ENCODE peak calls at places on chromosomes 5 and 9, in five cellular contexts. A is foreskin keratinocyte; D is ovary; K is right atrium auricular region; Z is naive thymus-derived CD4-positive, alpha-beta T cell. U is an unnamed sample.

GRCh38 chr5:62466228-62466627 is 53.7 kb downstream of the IPO11 start:
- DNase-seq in A (no peak), D (no peak), K (no peak), Z (no peak), U (no peak)

GRCh38 chr5:162068412-162068811 is 839 bp downstream of the GABRG2 start:
- DNase-seq in A (peak; percentile 25), D (no peak), K (no peak), Z (no peak), U (peak; percentile 13)

GRCh38 chr5:119288364-119289047 is 67.3 kb upstream of the TNFAIP8 start:
- DNase-seq in A (peak; percentile 73), D (no peak), K (no peak), Z (no peak), U (no peak)

GRCh38 chr9:138008081-138008841 is 130.7 kb downstream of the CACNA1B start:
- DNase-seq in A (no peak), D (no peak), K (peak; percentile 47), Z (no peak), U (no peak)

GRCh38 chr5:23445573-23445972 is 61.8 kb upstream of the PRDM9 start:
- DNase-seq in A (peak; percentile 66), D (no peak), K (no peak), Z (no peak), U (no peak)

GRCh38 chr9:14221558-14221957 is 92.4 kb downstream of the NFIB start:
- DNase-seq in A (peak; percentile 82), D (no peak), K (no peak), Z (no peak), U (no peak)

GRCh38 chr5:20833081-20833627 is 845.2 kb upstream of the CDH18 start:
- DNase-seq in A (no peak), D (no peak), K (no peak), Z (no peak), U (no peak)

GRCh38 chr5:1280177-1281037 is 14.5 kb downstream of the TERT start:
- DNase-seq in A (no peak), D (no peak), K (no peak), Z (no peak), U (no peak)

GRCh38 chr5:154844800-154845199 is 5.6 kb downstream of the FAXDC2 start:
- DNase-seq in A (no peak), D (no peak), K (no peak), Z (no peak), U (no peak)

GRCh38 chr9:33236571-33236970 is 3.4 kb upstream of the SPINK4 start:
- DNase-seq in A (no peak), D (no peak), K (no peak), Z (no peak), U (no peak)

GRCh38 chr5:125409101-125409495 is 662.7 kb upstream of the ZNF608 start:
- DNase-seq in A (no peak), D (no peak), K (no peak), Z (no peak), U (no peak)

GRCh38 chr5:138978085-138978484 is 103.0 kb upstream of the LRRTM2 start:
- DNase-seq in A (peak; percentile 38), D (no peak), K (no peak), Z (no peak), U (no peak)

GRCh38 chr9:113274474-113275146 is 762 bp downstream of the CDC26 start:
- DNase-seq in A (peak; percentile 43), D (no peak), K (no peak), Z (peak; percentile 63), U (peak; percentile 47)

GRCh38 chr9:137486545-137487453 is 27.7 kb upstream of the NSMF start:
- DNase-seq in A (no peak), D (no peak), K (no peak), Z (no peak), U (no peak)

GRCh38 chr9:34869390-34869789 is 88.7 kb upstream of the PHF24 start:
- DNase-seq in A (peak; percentile 33), D (no peak), K (no peak), Z (no peak), U (no peak)

GRCh38 chr9:109953813-109954489 is 174.0 kb downstream of the PALM2AKAP2 start:
- DNase-seq in A (no peak), D (no peak), K (no peak), Z (no peak), U (no peak)

GRCh38 chr9:20023237-20023928 is 234.5 kb upstream of the SLC24A2 start:
- DNase-seq in A (no peak), D (no peak), K (no peak), Z (no peak), U (no peak)

GRCh38 chr9:3436629-3437028 is 89.2 kb downstream of the RFX3 start:
- DNase-seq in A (peak; percentile 9), D (no peak), K (no peak), Z (no peak), U (no peak)

GRCh38 chr9:109181284-109181683 is 14.2 kb upstream of the FRRS1L start:
- DNase-seq in A (no peak), D (no peak), K (no peak), Z (peak; percentile 18), U (no peak)

GRCh38 chr9:130074391-130075115 is 20.8 kb downstream of the GPR107 start:
- DNase-seq in A (no peak), D (no peak), K (no peak), Z (no peak), U (no peak)

GRCh38 chr9:92140074-92140753 is 25.0 kb upstream of the SPTLC1 start:
- DNase-seq in A (peak; percentile 36), D (peak; percentile 75), K (peak; percentile 90), Z (peak; percentile 73), U (peak; percentile 81)

GRCh38 chr9:33943389-33943788 is 105.3 kb downstream of the UBAP2 start:
- DNase-seq in A (no peak), D (no peak), K (no peak), Z (no peak), U (no peak)

GRCh38 chr9:29778281-29778849 is 2205.1 kb upstream of the C9orf72 start:
- DNase-seq in A (no peak), D (no peak), K (no peak), Z (no peak), U (no peak)

GRCh38 chr5:38640012-38640395 is 83.6 kb upstream of the LIFR start:
- DNase-seq in A (no peak), D (no peak), K (no peak), Z (no peak), U (no peak)

GRCh38 chr5:38641003-38641402 is 84.6 kb upstream of the LIFR start:
- DNase-seq in A (no peak), D (no peak), K (no peak), Z (no peak), U (no peak)

GRCh38 chr5:38639377-38640011 is 83.0 kb upstream of the LIFR start:
- DNase-seq in A (no peak), D (no peak), K (no peak), Z (no peak), U (peak; percentile 64)

GRCh38 chr5:38645508-38645907 is 89.1 kb upstream of the LIFR start:
- DNase-seq in A (no peak), D (no peak), K (peak; percentile 65), Z (no peak), U (no peak)

DNA sequence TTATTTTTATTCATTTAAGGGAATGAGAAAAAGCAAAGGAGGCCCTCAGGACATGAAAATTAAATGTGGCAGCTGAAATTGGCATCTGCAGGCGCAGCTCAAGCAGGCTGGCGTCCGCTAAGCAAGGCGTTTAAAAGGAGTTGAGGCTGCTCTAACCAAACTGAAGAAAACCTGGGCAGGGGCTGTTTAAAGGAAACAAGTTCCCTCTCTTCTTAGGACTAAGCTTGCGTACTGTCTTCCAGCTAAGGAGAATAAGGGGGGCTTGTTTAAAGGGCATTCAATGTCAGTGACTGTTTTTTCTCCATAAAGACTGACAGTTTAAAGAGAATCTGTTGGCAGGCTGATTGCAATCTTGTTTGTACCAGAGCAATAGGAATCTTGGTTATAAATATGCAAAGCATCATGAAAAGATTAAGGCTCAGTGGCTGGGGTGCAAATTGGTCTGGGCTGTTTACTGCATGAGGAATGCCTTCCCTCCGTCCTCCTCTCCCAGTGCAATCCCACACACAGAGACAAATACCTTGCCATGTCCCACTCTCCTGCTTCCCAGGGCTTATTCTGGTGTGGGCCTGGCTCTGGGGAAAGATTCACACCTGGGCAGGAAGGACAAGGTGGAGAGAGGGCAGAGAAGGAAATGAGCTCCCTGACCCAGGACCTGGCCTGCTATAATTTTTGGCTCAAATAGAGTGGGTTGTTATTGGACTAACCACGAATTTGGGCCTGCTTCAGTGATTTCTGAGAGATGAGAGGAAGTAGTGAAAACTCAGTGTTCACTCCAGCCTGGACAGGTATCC is 85.9 kb upstream of the LIFR start:
- DNase-seq in A (no peak), D (no peak), K (no peak), Z (no peak), U (no peak)
- H3K27ac ChIP-seq in A (no peak overlapping the region), D (no peak overlapping the region), K (no peak overlapping the region), Z (no peak overlapping the region), U (no peak overlapping the region)

DNA sequence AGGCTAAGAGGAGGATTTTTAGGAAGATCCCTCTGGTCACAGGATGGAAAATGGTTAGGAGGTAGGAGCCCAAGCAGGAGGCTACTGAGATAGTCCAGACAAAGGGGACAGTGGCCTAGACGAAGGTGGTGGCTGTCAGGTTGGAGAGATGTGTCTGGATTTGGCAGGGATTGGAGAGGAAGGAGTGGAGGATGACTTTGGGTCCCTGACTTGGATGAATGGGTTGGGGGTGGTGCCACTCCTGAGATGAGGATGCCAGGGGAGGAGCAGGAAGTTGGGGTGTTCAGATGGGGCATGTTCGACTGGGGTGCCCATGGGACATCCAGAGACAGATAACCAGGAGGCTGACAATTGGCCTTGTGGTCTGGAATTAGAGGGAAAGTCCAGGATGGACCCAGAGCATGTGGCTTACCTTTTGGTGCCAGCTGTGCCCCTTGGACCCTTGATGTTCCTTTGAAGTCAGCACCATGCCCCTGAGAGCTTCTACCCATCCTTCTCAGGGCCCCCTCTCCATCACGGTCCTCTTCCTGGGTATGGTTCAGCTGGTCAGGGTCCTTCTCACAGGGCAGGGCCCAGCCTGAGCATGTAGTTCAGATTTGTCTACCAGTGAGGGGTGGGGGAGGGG is 15.1 kb upstream of the IGFBPL1 start:
- DNase-seq in A (no peak), D (no peak), K (peak; percentile 34), Z (no peak), U (no peak)
- H3K27ac ChIP-seq in A (no peak overlapping the region), D (no peak overlapping the region), K (no peak overlapping the region), Z (no peak overlapping the region), U (no peak overlapping the region)

DNA sequence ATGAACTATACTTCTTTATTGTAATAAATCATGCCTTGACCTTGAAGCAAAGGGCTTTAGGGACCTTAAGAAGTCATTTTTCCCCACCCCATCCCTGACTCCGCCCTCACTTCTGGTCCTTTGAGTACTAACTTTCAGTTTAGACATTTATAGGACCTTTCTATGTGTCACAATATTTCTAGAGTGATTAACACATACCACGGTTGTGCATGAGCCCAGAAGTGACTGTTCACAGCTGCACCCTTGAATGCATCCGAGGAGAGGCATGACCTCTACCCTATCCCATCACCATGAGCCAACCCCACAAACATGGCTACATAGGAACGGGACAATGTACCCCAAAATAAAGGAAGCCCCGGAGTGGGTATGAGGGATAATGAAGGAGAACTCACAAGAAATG is 160.3 kb downstream of the HSD17B3 start:
- DNase-seq in A (no peak), D (no peak), K (no peak), Z (no peak), U (no peak)
- H3K27ac ChIP-seq in A (no peak overlapping the region), D (no peak overlapping the region), K (no peak overlapping the region), Z (no peak overlapping the region), U (no peak overlapping the region)

DNA sequence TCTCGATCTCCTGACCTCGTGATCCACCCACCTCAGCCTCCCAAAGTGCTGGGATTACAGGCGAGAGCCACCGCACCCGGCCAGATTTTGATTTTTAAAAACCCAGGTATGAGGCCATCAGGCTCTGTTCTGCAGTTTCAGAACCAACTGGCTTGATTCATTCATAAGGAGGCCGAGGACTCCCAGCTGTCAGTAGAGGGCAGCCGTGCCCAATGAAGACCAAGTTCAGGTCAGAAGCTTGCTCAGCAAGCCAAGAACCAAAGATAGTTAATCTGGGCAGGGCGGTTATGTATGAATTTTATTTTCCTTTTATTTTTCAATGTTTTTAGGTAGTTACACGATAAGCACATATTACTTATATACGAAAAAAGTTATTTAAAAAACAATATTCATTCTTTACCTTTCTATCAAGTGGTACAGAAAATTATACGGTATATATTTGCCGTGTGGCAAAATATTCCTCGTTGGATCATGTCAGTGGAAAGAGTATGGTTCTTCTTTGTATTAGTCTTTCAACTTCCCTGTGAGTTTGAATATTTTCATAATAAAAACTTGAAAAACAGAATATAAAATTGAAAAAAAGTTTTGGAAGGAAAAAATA is 18.0 kb downstream of the MGAT1 start:
- DNase-seq in A (peak; percentile 68), D (peak; percentile 87), K (peak; percentile 83), Z (peak; percentile 65), U (peak; percentile 89)
- H3K27ac ChIP-seq in A (no peak overlapping the region), D (no peak overlapping the region), K (peak overlapping the region; percentile 69), Z (no peak overlapping the region), U (no peak overlapping the region)